ENCODE peak calls at places on chromosomes 2 and 18, in eight cellular contexts. M is fibroblast of mammary gland, A is adrenal gland, R is Calu3, U is stomach, P is AG09309, X is WTC11, I is A549. T is an unnamed sample.

GRCh38 chr2:166112193-166112605 is 15.6 kb downstream of the SCN1A start:
- DNase-seq in R (no peak), A (no peak), I (no peak), X (no peak), P (no peak), M (peak), U (no peak), T (peak)

GRCh38 chr2:192267484-192267883 is 72.8 kb upstream of the TMEFF2 start:
- DNase-seq in U (no peak), P (peak), A (no peak), R (no peak), X (no peak), M (peak), I (no peak), T (peak)

GRCh38 chr2:79124907-79125720 is 4.8 kb downstream of the REG1A start:
- DNase-seq in X (no peak), M (no peak), R (no peak), A (no peak), U (no peak), P (no peak), I (no peak), T (no peak)

GRCh38 chr2:109103286-109103685 is 25.7 kb upstream of the SH3RF3 start:
- DNase-seq in P (no peak), U (no peak), M (no peak), I (no peak), X (no peak), R (no peak), A (no peak), T (no peak)

GRCh38 chr2:26812731-26813130 is 26.9 kb downstream of the CENPA start:
- DNase-seq in U (no peak), P (no peak), M (no peak), I (no peak), R (no peak), A (no peak), X (no peak), T (no peak)

GRCh38 chr2:55732854-55733253 is 39.2 kb upstream of the PNPT1 start:
- DNase-seq in A (no peak), R (no peak), P (no peak), I (no peak), X (no peak), M (no peak), U (no peak), T (no peak)

GRCh38 chr2:148794558-148794957 is 80.5 kb upstream of the KIF5C start:
- DNase-seq in X (no peak), U (no peak), I (no peak), P (peak), R (no peak), M (peak), A (no peak), T (peak)

GRCh38 chr18:78526923-78527775 is 452.5 kb upstream of the SALL3 start:
- DNase-seq in M (no peak), U (no peak), A (no peak), I (no peak), R (no peak), P (no peak), X (no peak), T (no peak)

GRCh38 chr2:70686577-70687460 is 81.2 kb downstream of the ADD2 start:
- DNase-seq in I (peak), U (no peak), X (peak), M (peak), A (peak), P (peak), R (peak), T (peak)

GRCh38 chr2:32558492-32558891 is 69.4 kb upstream of the TTC27 start:
- DNase-seq in U (no peak), R (no peak), A (no peak), I (no peak), M (no peak), X (no peak), P (no peak), T (no peak)

GRCh38 chr2:169711751-169712509 is 17.7 kb downstream of the PHOSPHO2 start:
- DNase-seq in P (no peak), A (no peak), X (no peak), U (no peak), M (no peak), R (no peak), I (no peak), T (no peak)

GRCh38 chr2:240954436-240955305 is 43.7 kb upstream of the SNED1 start:
- DNase-seq in P (no peak), X (no peak), M (no peak), U (peak), A (no peak), R (no peak), I (no peak), T (no peak)

GRCh38 chr2:192010073-192010472 is 163.2 kb upstream of the CAVIN2 start:
- DNase-seq in X (no peak), M (no peak), A (no peak), P (no peak), R (no peak), I (no peak), U (no peak), T (no peak)

GRCh38 chr18:36025025-36025424 is 42.3 kb downstream of the RPRD1A start:
- DNase-seq in M (peak), R (no peak), A (peak), I (no peak), X (no peak), U (no peak), P (no peak), T (peak)

GRCh38 chr2:21452263-21452662 is 328.5 kb downstream of the TDRD15 start:
- DNase-seq in U (no peak), A (no peak), X (no peak), M (no peak), I (no peak), P (no peak), R (no peak), T (no peak)

GRCh38 chr18:6645246-6645645 is 84.3 kb upstream of the ARHGAP28 start:
- DNase-seq in A (no peak), M (no peak), X (no peak), R (no peak), I (no peak), U (no peak), P (no peak), T (no peak)

GRCh38 chr2:64408031-64408430 is 45.9 kb upstream of the LGALSL start:
- DNase-seq in A (no peak), I (no peak), X (no peak), U (no peak), R (no peak), M (no peak), P (no peak), T (no peak)

GRCh38 chr2:71831208-71831577 is 316.5 kb downstream of the CYP26B1 start:
- DNase-seq in P (peak), I (peak), R (no peak), M (peak), U (peak), X (no peak), A (no peak), T (peak)

GRCh38 chr2:42464631-42465030 is 29.2 kb downstream of the KCNG3 start:
- DNase-seq in R (no peak), U (no peak), M (no peak), P (no peak), I (no peak), X (no peak), A (peak), T (no peak)

GRCh38 chr2:156333274-156333950 is 891 bp upstream of the NR4A2 start:
- DNase-seq in A (no peak), P (no peak), I (no peak), U (no peak), M (no peak), R (peak), X (no peak), T (no peak)

GRCh38 chr18:45755936-45756335 is 32.0 kb downstream of the SLC14A1 start:
- DNase-seq in X (no peak), A (peak), M (peak), U (peak), R (peak), P (no peak), I (no peak), T (peak)

GRCh38 chr18:41266616-41267015 is 688.4 kb upstream of the PIK3C3 start:
- DNase-seq in M (peak), U (no peak), A (no peak), X (no peak), R (no peak), I (no peak), P (no peak), T (peak)

GRCh38 chr2:17573085-17573805 is 32.7 kb downstream of the VSNL1 start:
- DNase-seq in R (no peak), P (no peak), X (no peak), U (no peak), A (no peak), M (peak), I (no peak), T (peak)

GRCh38 chr18:55301196-55301540 is 286.8 kb downstream of the TCF4 start:
- DNase-seq in P (no peak), M (peak), A (no peak), U (no peak), I (no peak), R (no peak), X (no peak), T (peak)

GRCh38 chr18:63192885-63193349 is 126.7 kb downstream of the BCL2 start:
- DNase-seq in R (no peak), X (no peak), M (no peak), P (no peak), I (no peak), U (no peak), A (no peak), T (no peak)

DNA sequence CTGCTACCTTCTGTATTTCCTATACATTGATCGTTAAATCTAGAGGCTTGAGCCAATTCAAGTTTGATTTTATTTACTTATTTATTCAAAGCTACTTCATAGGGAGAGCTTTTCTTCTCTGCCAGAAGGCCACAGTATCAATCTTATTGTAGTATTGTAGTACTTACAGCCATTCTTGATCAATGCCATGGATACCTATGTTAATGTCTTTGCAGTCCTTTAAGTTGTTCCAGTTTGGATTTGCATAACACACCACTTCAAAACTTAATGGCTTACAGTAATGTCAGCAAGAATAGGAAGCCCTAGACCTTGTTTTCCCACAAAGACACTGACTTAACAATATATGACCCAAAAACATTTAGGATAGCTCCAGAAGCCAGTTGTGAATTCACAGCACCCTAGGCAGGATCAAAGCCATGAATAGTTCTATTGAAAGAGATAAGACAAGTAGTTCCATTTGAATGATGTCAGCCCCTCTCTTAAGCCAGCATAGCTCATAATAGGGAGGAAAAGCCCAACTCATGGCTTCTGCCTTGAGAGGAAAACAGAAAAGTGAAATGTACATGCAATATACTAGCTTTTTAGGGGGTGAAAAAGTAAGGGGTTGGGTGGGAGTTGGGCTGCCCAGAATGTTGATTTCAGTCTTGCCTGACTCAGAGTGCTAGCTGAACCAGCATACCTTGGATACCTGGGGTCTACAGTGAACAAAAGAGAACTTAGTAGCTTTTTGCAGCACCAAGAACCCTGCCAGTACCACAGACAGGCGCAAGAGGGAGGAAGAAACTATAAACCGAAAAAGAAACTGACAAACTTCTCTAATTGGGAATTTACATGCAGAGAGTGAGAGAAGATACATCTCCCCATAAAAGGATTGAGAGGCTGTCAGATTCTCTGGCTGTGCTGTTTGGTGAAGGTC is 101.4 kb downstream of the CAMKMT start:
- DNase-seq in U (no peak), M (no peak), X (peak), A (no peak), P (no peak), R (no peak), I (no peak), T (no peak)
- TF ChIP-seq CTCF in U (no peak), M (no peak), X (no peak), A (no peak), P (no peak), R (no peak), I (no peak), T (no peak)

GRCh38 chr2:22904126-22904684 is 480.8 kb upstream of the KLHL29 start:
- DNase-seq in U (peak), P (no peak), I (peak), A (peak), M (peak), X (peak), R (peak), T (no peak)
- TF ChIP-seq CTCF in U (peak), P (peak), I (peak), A (no peak), M (peak), X (peak), R (peak), T (no peak)

DNA sequence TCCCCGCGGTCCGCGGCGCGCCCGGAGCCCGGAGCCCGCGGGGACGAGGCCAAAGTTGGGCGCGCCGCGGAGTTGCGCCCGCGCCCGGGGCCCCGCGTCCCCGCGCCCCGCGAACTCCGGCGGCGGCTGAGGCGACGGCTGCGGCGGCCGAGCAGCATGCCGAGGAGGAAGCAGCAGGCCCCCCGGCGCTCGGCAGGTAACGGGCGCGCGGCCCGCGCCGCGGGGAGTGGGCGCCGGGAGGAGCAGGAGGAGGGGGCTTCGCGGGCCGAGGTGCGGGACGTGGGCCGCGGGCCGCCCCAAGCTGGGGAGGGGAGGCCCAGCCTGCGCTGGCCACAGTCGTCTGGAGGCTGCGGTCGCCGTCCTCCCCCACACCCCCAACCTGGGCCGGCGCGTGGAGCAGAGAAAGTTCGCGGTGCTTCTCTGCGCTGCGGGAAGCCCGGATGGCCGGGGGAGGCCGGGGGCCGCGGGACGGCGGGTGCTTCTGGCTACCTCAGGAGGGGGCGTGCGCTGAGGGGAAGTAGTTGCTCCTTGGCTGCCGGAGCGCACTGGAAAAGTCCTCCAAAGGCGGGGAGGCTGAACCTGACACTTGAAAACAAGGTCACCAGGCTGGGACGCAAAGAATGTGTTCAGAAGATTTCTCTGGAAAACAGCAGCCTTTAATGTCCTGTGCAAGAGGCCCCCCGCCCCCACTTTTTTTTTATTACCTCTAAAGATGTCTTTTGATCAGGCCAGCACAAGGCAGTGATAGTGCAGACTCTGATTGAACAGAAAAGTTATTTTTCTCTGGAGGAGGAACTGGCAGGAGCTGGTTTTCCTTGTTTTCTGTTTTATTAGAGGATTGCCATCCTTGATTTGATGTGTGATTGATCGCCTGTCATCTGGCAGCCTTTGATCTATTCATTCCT is 1.4 kb downstream of the TSHZ1 start:
- DNase-seq in M (no peak), P (no peak), I (no peak), A (peak), U (no peak), X (peak), R (peak), T (no peak)
- TF ChIP-seq CTCF in M (no peak), P (no peak), I (no peak), A (no peak), U (no peak), X (no peak), R (no peak), T (no peak)

GRCh38 chr2:120344214-120344990 is 1.5 kb upstream of the INHBB start:
- DNase-seq in R (peak), M (no peak), P (no peak), A (no peak), U (no peak), X (peak), I (no peak), T (peak)
- TF ChIP-seq CTCF in R (no peak), M (no peak), P (no peak), A (peak), U (no peak), X (no peak), I (peak), T (no peak)

GRCh38 chr18:65091737-65092329 is 659.0 kb upstream of the CDH7 start:
- DNase-seq in P (no peak), U (no peak), I (no peak), R (peak), M (peak), X (no peak), A (peak), T (no peak)
- TF ChIP-seq CTCF in P (peak), U (peak), I (peak), R (peak), M (peak), X (no peak), A (peak), T (peak)

GRCh38 chr2:181438298-181438697 is 18.9 kb upstream of the ITGA4 start:
- DNase-seq in P (no peak), M (no peak), R (peak), I (no peak), A (no peak), U (no peak), X (peak), T (no peak)
- TF ChIP-seq CTCF in P (no peak), M (peak), R (no peak), I (peak), A (no peak), U (no peak), X (no peak), T (peak)

T was measured in foreskin fibroblast.